ENCODE peak calls at places on chromosomes 7 and 10, in six cellular contexts. K, A, V, E, P and O are unnamed samples.

GRCh38 chr7:23490357-23491131 is 20.3 kb upstream of the IGF2BP3 start:
- DNase-seq in E (peak), P (peak), K (no peak), V (no peak), A (no peak), O (peak)

GRCh38 chr7:89001306-89001705 is 205.8 kb upstream of the TEX47 start:
- DNase-seq in A (no peak), V (no peak), P (no peak), K (no peak), E (no peak), O (no peak)

GRCh38 chr10:37704566-37704965 is 152.8 kb downstream of the ZNF248 start:
- DNase-seq in V (no peak), P (no peak), E (no peak), K (no peak), A (no peak), O (no peak)

GRCh38 chr7:116588641-116589594 is 64.1 kb downstream of the CAV1 start:
- DNase-seq in K (no peak), V (peak), A (no peak), E (peak), P (no peak), O (no peak)

GRCh38 chr10:62779487-62780248 is 24.9 kb upstream of the ADO start:
- DNase-seq in A (no peak), V (no peak), E (no peak), K (peak), P (no peak), O (peak)

GRCh38 chr7:1947586-1948217 is 277.6 kb downstream of the ELFN1 start:
- DNase-seq in P (no peak), K (no peak), V (no peak), A (no peak), E (no peak), O (no peak)

GRCh38 chr7:151410405-151411390 is 860 bp upstream of the WDR86 start:
- DNase-seq in K (no peak), P (peak), V (no peak), E (no peak), A (peak), O (no peak)

GRCh38 chr7:142477079-142477651 is 219.3 kb upstream of the PRSS58 start:
- DNase-seq in A (no peak), K (no peak), P (no peak), E (no peak), V (no peak), O (no peak)

GRCh38 chr10:127375423-127375822 is 173.7 kb upstream of the NPS start:
- DNase-seq in V (no peak), K (no peak), P (no peak), A (no peak), E (no peak), O (no peak)

GRCh38 chr10:72079356-72079755 is 9.0 kb downstream of the SPOCK2 start:
- DNase-seq in E (no peak), K (no peak), A (no peak), V (no peak), P (no peak), O (peak)

GRCh38 chr7:30184804-30185487 is 50.2 kb downstream of the MTURN start:
- DNase-seq in P (no peak), V (no peak), K (no peak), E (no peak), A (no peak), O (no peak)

GRCh38 chr7:86846494-86847190 is 202.9 kb downstream of the GRM3 start:
- DNase-seq in E (no peak), K (no peak), V (peak), P (no peak), A (no peak), O (no peak)

GRCh38 chr10:49611815-49612512 is 1.9 kb downstream of the SLC18A3 start:
- DNase-seq in E (no peak), P (peak), K (no peak), V (no peak), A (no peak), O (no peak)

GRCh38 chr10:22230331-22230833 is 12.6 kb upstream of the EBLN1 start:
- DNase-seq in E (no peak), K (no peak), P (no peak), V (no peak), A (peak), O (no peak)

GRCh38 chr7:121501566-121501965 is 105.5 kb upstream of the FAM3C start:
- DNase-seq in A (no peak), P (no peak), V (no peak), E (no peak), K (no peak), O (no peak)

GRCh38 chr10:114703377-114704125 is 45.5 kb upstream of the ABLIM1 start:
- DNase-seq in V (peak), P (peak), K (no peak), E (peak), A (no peak), O (no peak)

GRCh38 chr10:18179901-18180300 is 39.7 kb downstream of the CACNB2 start:
- DNase-seq in K (no peak), A (no peak), V (no peak), P (no peak), E (no peak), O (no peak)

GRCh38 chr7:129144095-129144833 is at the start of gene TSPAN33:
- DNase-seq in E (peak), A (peak), P (peak), K (no peak), V (peak), O (peak)

GRCh38 chr10:61120805-61121204 is 176.8 kb upstream of the RHOBTB1 start:
- DNase-seq in P (no peak), E (no peak), A (no peak), V (no peak), K (no peak), O (no peak)

GRCh38 chr10:29517352-29517923 is 117.3 kb downstream of the SVIL start:
- DNase-seq in E (peak), V (peak), K (no peak), A (no peak), P (peak), O (no peak)

GRCh38 chr10:120485946-120486345 is 28.9 kb downstream of the PLPP4 start:
- DNase-seq in P (no peak), E (no peak), K (no peak), A (no peak), V (no peak), O (no peak)

GRCh38 chr10:113020838-113021237 is 70.8 kb downstream of the TCF7L2 start:
- DNase-seq in K (no peak), V (peak), P (no peak), E (no peak), A (no peak), O (no peak)

GRCh38 chr10:11164806-11165590 is 147.3 kb downstream of the CELF2 start:
- DNase-seq in P (peak), V (no peak), A (no peak), K (no peak), E (peak), O (no peak)

GRCh38 chr10:22986771-22987542 is 59.1 kb downstream of the ARMC3 start:
- DNase-seq in E (no peak), V (peak), K (peak), A (no peak), P (no peak), O (no peak)

GRCh38 chr7:24757799-24758275 is 573 bp upstream of the GSDME start:
- DNase-seq in A (no peak), K (no peak), E (no peak), P (no peak), V (peak), O (no peak)

GRCh38 chr7:500521-501420 is 18.9 kb downstream of the PDGFA start:
- DNase-seq in A (no peak), V (no peak), E (no peak), P (no peak), K (no peak), O (no peak)

GRCh38 chr7:139731802-139732470 is 45.9 kb downstream of the HIPK2 start:
- DNase-seq in P (no peak), E (no peak), A (no peak), K (no peak), V (peak), O (no peak)

GRCh38 chr7:128922496-128923410 is 12.2 kb upstream of the KCP start:
- DNase-seq in A (no peak), P (peak), K (no peak), V (no peak), E (no peak), O (no peak)

GRCh38 chr10:6473430-6473829 is 106.6 kb downstream of the PRKCQ start:
- DNase-seq in A (peak), V (no peak), P (no peak), K (no peak), E (peak), O (no peak)

GRCh38 chr10:48655426-48656240 is 29.0 kb upstream of the WDFY4 start:
- DNase-seq in K (no peak), A (no peak), V (no peak), E (peak), P (peak), O (no peak)

GRCh38 chr10:66259836-66260235 is 666.0 kb upstream of the LRRTM3 start:
- DNase-seq in E (no peak), K (no peak), A (no peak), V (no peak), P (no peak), O (no peak)

GRCh38 chr7:157490465-157490912 is 153.7 kb downstream of the DNAJB6 start:
- DNase-seq in V (peak), K (peak), P (no peak), E (peak), A (no peak), O (no peak)
- TF ChIP-seq POLR2AphosphoS5 in V (no peak), K (no peak), P (no peak), E (no peak), A (no peak), O (no peak)

DNA sequence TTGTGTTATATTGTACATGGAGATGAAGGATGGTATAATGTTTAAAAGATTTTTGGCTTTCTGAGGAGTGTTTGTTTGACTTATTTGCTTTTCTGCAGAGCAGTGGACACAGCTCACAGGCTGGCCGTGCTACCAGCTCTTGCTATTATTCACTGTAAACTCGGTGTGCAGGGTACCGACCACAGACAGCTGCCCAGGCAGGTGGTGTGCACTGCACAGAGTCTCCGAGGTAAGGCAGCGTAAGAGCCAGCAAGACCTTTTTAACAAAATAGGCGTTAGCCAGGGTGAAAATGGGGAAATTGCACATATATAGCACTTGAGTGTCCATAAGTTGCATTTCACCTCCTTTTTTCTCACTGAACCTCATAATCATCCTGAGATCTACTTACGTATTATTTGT is 438.0 kb downstream of the CNTNAP2 start:
- DNase-seq in A (no peak), P (no peak), E (no peak), V (no peak), K (no peak), O (no peak)
- TF ChIP-seq TAF1 in A (no peak), P (no peak), E (no peak), V (no peak), K (no peak), O (no peak)

GRCh38 chr10:116587878-116588590 is 2.7 kb upstream of the PNLIPRP1 start:
- DNase-seq in E (no peak), V (no peak), A (no peak), P (no peak), K (no peak), O (no peak)
- TF ChIP-seq POLR2A in E (no peak), V (no peak), A (no peak), P (no peak), K (no peak), O (no peak)

GRCh38 chr7:69204936-69205335 is 393.3 kb upstream of the AUTS2 start:
- DNase-seq in A (no peak), K (no peak), P (no peak), E (no peak), V (no peak), O (no peak)
- TF ChIP-seq POLR2AphosphoS5 in A (no peak), K (no peak), P (no peak), E (no peak), V (no peak), O (no peak)

GRCh38 chr7:27190284-27190748 is 5.3 kb upstream of the HOXA11 start:
- DNase-seq in V (no peak), A (no peak), E (no peak), K (no peak), P (peak), O (no peak)
- TF ChIP-seq TAF1 in V (no peak), A (no peak), E (no peak), K (no peak), P (no peak), O (no peak)

GRCh38 chr7:130277763-130278643 is 11.3 kb downstream of the CPA2 start:
- DNase-seq in P (peak), A (no peak), K (no peak), E (no peak), V (peak), O (no peak)
- TF ChIP-seq POLR2A in P (no peak), A (no peak), K (no peak), E (no peak), V (no peak), O (no peak)